ENCODE peak calls at places on chromosome 10, in four cellular contexts. Q, J, P and W are unnamed samples.

GRCh38 chr10:68043030-68043429 is 32.1 kb downstream of the HERC4 start:
- DNase-seq in J (no peak), Q (no peak), P (no peak), W (no peak)

GRCh38 chr10:78899996-78900714 is 168.6 kb upstream of the ZMIZ1 start:
- DNase-seq in Q (peak), J (no peak), P (no peak), W (peak)

GRCh38 chr10:121179006-121179405 is 327.8 kb downstream of the WDR11 start:
- DNase-seq in Q (no peak), J (no peak), P (no peak), W (no peak)

GRCh38 chr10:131177431-131178327 is 133.8 kb downstream of the TCERG1L start:
- DNase-seq in J (no peak), P (no peak), Q (peak), W (peak)

GRCh38 chr10:103917326-103918052 is 495 bp downstream of the STN1 start:
- DNase-seq in P (peak), J (peak), Q (peak), W (peak)

GRCh38 chr10:29734980-29735627 is 100.3 kb upstream of the SVIL start:
- DNase-seq in Q (peak), P (no peak), J (peak), W (peak)

GRCh38 chr10:14259696-14260595 is 70.8 kb downstream of the FRMD4A start:
- DNase-seq in J (no peak), Q (peak), P (no peak), W (no peak)

GRCh38 chr10:60937784-60938654 is 6.0 kb downstream of the RHOBTB1 start:
- DNase-seq in P (no peak), Q (no peak), J (peak), W (no peak)

GRCh38 chr10:95133997-95134396 is 60.0 kb upstream of the ACSM6 start:
- DNase-seq in Q (no peak), P (no peak), J (no peak), W (no peak)

GRCh38 chr10:125797999-125798662 is 22.5 kb upstream of the MMP21 start:
- DNase-seq in P (peak), J (no peak), Q (no peak), W (no peak)

GRCh38 chr10:100625821-100626220 is 90.1 kb downstream of the HIF1AN start:
- DNase-seq in J (no peak), Q (no peak), P (no peak), W (no peak)

GRCh38 chr10:12826800-12827372 is 174.6 kb downstream of the CCDC3 start:
- DNase-seq in J (no peak), Q (no peak), P (peak), W (no peak)

GRCh38 chr10:86374664-86375063 is 8.1 kb upstream of the GRID1 start:
- DNase-seq in J (no peak), Q (no peak), P (no peak), W (peak)

GRCh38 chr10:86657011-86657395 is 2.7 kb downstream of the OPN4 start:
- DNase-seq in Q (no peak), J (no peak), P (no peak), W (peak)

GRCh38 chr10:29648114-29648982 is 13.6 kb upstream of the SVIL start:
- DNase-seq in J (no peak), Q (peak), P (no peak), W (no peak)

GRCh38 chr10:132540456-132540855 is 2.9 kb downstream of the INPP5A start:
- DNase-seq in Q (peak), P (no peak), J (no peak), W (peak)

GRCh38 chr10:1468777-1469176 is 268.5 kb downstream of the ADARB2 start:
- DNase-seq in P (no peak), J (no peak), Q (no peak), W (no peak)

GRCh38 chr10:131972474-131973071 is 9.2 kb downstream of the BNIP3 start:
- DNase-seq in P (no peak), J (no peak), Q (peak), W (peak)

GRCh38 chr10:14891151-14891550 is 12.5 kb downstream of the SUV39H2 start:
- DNase-seq in P (no peak), J (no peak), Q (no peak), W (no peak)

GRCh38 chr10:108375691-108376090 is 1211.2 kb upstream of the SORCS1 start:
- DNase-seq in J (no peak), Q (no peak), P (no peak), W (no peak)

GRCh38 chr10:64880546-64880945 is 1359.3 kb downstream of the REEP3 start:
- DNase-seq in P (no peak), Q (no peak), J (no peak), W (no peak)

GRCh38 chr10:43573250-43574034 is 974 bp downstream of the ZNF239 start:
- DNase-seq in Q (no peak), P (no peak), J (no peak), W (no peak)

GRCh38 chr10:22436893-22437619 is 91.8 kb downstream of the SPAG6 start:
- DNase-seq in P (peak), J (peak), Q (peak), W (peak)

GRCh38 chr10:19041176-19041575 is 7.4 kb upstream of the MALRD1 start:
- DNase-seq in P (no peak), Q (no peak), J (no peak), W (no peak)

GRCh38 chr10:67306588-67307205 is 380.9 kb downstream of the LRRTM3 start:
- DNase-seq in J (no peak), Q (no peak), P (peak), W (no peak)

GRCh38 chr10:49178489-49179471 is 9.4 kb downstream of the TMEM273 start:
- DNase-seq in Q (no peak), J (no peak), P (no peak), W (no peak)

GRCh38 chr10:49175587-49176309 is 12.4 kb downstream of the TMEM273 start:
- DNase-seq in Q (no peak), J (no peak), P (no peak), W (no peak)

GRCh38 chr10:49174926-49175500 is 13.2 kb downstream of the TMEM273 start:
- DNase-seq in J (no peak), Q (no peak), P (no peak), W (no peak)

GRCh38 chr10:49177391-49178355 is 10.5 kb downstream of the TMEM273 start:
- DNase-seq in J (peak), P (no peak), Q (no peak), W (no peak)

GRCh38 chr10:49176310-49177268 is 11.6 kb downstream of the TMEM273 start:
- DNase-seq in J (no peak), Q (no peak), P (no peak), W (no peak)
- TF ChIP-seq CTCF in J (no peak), Q (no peak), P (no peak), W (no peak)

DNA sequence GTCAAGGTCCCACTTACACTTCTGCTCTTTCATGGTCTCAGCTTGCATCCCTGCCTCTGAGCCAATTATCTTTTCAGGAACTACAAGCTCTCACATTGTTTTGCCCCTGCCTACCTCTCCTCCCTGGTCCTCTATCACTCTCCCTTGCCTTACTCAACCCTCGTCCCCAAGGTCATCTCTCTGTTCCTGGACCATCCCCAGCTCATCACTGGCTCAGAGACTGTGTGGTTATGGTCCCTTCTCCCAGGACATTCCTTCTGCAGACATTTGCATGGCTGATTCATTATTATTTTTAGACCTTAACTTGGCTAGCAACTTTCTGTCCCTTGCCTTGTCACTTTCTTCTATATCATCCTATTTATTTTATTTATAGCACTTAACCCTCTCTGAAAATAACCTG is 17.8 kb upstream of the GPAM start:
- DNase-seq in J (no peak), P (no peak), Q (no peak), W (no peak)
- H3K27ac ChIP-seq in J (no peak), P (no peak), Q (no peak), W (no peak)

DNA sequence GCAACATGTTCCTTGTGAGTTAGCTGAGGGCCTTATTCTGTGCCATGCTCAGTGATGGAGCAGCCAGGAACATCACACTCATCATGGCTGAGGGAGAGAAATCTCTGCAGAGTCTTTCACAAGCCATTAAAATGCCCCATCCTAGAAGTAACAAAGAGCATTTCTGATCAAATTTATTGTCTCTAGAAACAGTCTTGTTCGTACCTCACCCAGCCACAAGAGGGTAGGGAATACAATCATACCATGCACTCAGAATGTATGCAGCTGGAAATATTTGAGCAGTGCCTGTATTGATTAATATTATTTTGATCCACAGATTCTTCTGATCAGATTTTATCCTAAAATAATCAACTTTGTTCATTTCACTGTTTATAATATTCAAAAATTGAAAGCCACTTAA is 17.3 kb downstream of the VPS26A start:
- DNase-seq in P (no peak), Q (no peak), J (no peak), W (no peak)
- TF ChIP-seq CTCF in P (no peak), Q (no peak), J (no peak), W (no peak)

DNA sequence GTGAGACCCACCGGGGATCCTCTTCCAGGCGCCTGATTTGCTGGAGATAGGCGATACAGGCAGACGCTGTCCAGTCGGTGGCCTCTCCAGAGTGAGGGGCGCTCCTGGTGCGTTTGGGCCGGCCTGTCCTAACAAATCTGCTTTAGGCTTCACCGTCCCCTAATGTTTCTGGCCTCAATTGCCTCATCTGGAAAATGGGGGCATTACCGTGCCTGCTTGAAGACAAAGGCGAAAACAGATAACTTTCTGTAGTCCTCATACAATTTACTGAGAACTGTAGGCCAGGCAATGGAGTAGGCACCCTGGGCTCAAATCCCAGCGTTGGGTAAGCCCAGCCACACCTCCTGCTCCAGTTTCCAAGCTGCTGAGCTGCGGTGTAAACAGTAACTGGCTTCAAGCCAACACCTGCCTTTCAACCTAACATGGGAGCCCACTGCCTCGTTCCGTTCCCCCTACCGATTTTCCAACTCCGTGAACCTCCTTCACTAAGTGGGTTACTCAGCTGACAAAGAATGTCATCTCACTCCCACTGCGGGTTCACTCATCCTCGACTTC is 579 bp upstream of the ZFAND4 start:
- DNase-seq in P (no peak), Q (peak), J (peak), W (no peak)
- H3K27ac ChIP-seq in P (peak), Q (no peak), J (peak), W (peak)

GRCh38 chr10:17802966-17803365 is 6.2 kb upstream of the MRC1 start:
- DNase-seq in P (no peak), J (no peak), Q (no peak), W (no peak)

GRCh38 chr10:17805440-17805839 is 3.7 kb upstream of the MRC1 start:
- DNase-seq in Q (no peak), J (peak), P (no peak), W (no peak)

GRCh38 chr10:17808971-17809841 is at the start of gene MRC1:
- DNase-seq in J (peak), Q (no peak), P (no peak), W (peak)

GRCh38 chr10:17802350-17802749 is 6.8 kb upstream of the MRC1 start:
- DNase-seq in J (no peak), Q (no peak), P (no peak), W (no peak)

DNA sequence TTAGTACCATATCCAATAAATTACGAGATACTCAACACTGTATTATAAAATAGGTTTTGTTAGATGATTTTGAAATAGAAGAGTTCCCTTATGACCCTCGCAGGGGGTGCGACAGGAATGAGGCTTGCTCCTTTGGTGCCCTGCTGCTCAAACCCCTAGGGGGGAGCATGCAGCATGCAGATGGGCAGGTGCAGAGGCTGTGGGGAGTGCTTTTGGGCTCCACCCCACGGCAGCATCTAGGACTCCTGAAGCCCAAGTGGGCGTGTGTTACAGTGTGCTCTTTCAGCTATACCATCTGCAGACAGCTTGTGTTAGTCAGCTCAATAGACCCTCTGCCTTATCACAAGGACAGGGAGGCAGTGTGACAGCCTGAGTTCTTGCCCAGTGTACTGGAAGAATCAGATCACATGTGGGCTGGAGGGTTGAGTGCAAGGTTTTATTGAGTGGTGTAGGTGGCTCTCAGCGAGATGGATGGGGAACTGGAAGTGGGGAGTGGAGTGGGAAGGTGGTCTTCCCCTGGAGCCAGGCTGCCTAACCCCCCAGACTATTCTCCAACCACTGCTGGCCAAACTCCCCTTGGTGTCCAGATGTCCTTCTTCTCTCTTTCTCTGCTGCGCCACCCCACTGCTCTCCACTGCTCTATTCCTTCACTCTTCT is 3.1 kb upstream of the MRC1 start:
- DNase-seq in P (peak), Q (no peak), J (no peak), W (no peak)
- TF ChIP-seq CTCF in P (peak), Q (no peak), J (no peak), W (no peak)

DNA sequence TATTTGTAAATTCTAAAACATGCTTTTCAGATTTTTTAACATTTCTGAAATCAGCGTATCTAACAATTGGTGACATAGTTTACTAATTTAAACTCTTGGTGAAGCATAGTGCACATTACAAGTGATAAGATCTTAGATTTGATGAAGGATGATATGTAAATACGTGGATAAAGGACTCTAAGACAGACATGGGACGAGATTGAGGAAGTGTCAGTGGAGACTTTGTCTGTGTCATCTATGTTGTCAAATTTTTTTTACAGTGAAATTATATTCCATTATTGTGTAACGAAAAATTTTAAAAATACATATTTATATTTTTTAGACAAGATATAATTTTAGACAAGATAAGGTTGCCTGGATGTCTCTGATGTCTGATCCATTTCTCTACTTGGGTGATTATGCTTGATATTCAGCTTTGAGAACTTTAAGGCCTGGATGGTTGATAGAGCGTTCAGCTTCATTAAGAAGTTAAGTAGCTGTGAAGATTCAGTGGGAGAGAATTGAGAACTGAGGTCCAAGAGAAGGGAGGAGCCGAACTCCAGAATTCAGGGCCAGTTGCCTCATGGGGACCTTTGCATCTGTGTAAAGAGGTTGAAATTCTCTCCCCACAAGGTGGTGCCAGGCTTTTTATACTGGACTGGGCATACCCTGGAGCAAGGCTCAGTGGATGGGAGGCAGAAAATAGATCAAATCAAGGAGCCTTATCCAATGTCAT is 62.7 kb downstream of the KAT6B start:
- DNase-seq in P (no peak), J (no peak), Q (no peak), W (no peak)
- H3K27ac ChIP-seq in P (no peak), J (no peak), Q (no peak), W (no peak)

DNA sequence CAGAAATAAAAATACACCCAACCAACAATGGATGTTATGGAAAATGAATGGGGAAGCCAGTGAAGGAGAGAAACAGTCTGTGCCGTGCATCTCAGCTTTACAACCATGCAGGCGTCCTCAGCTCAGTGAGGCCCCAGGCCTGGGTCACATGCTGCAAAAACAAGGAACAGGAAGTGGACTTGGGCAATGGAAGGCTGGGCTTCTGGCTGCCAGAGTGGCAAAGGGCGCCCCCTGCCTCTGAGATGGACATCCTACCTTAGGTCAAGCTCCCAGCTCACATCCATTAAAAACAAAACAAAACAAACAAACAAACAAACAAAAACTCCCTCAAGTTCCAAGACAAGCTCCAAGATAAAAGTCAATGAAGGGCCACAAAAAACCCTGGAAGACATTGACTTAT is 54.7 kb upstream of the AFAP1L2 start:
- DNase-seq in Q (no peak), P (peak), J (peak), W (no peak)
- TF ChIP-seq CTCF in Q (peak), P (peak), J (no peak), W (peak)

GRCh38 chr10:62022830-62023229 is 121.3 kb downstream of the ARID5B start:
- DNase-seq in P (no peak), J (no peak), Q (no peak), W (no peak)

GRCh38 chr10:62019685-62020361 is 118.3 kb downstream of the ARID5B start:
- DNase-seq in J (no peak), Q (no peak), P (no peak), W (no peak)

GRCh38 chr10:62021978-62022802 is 120.7 kb downstream of the ARID5B start:
- DNase-seq in J (no peak), Q (no peak), P (no peak), W (no peak)

GRCh38 chr10:62020362-62020730 is 118.8 kb downstream of the ARID5B start:
- DNase-seq in Q (no peak), J (no peak), P (no peak), W (no peak)

GRCh38 chr10:62021116-62021515 is 119.6 kb downstream of the ARID5B start:
- DNase-seq in J (no peak), P (no peak), Q (no peak), W (no peak)
- H3K27ac ChIP-seq in J (no peak), P (no peak), Q (no peak), W (no peak)

GRCh38 chr10:70084189-70084588 is 31.5 kb downstream of the MACROH2A2 start:
- DNase-seq in P (peak), J (no peak), Q (no peak), W (no peak)
- TF ChIP-seq CTCF in P (peak), J (no peak), Q (no peak), W (no peak)

GRCh38 chr10:69951658-69952057 is 101.0 kb upstream of the MACROH2A2 start:
- DNase-seq in P (no peak), Q (no peak), J (no peak), W (no peak)
- H3K27ac ChIP-seq in P (peak), Q (no peak), J (no peak), W (no peak)